ENCODE peak calls at places on chromosomes 3 and 15, in ten cellular contexts. One of them, this sample, is unnamed.

GRCh38 chr15:51718745-51719144 is 18.7 kb downstream of the LYSMD2 start:
- DNase-seq in breast epithelium: no peak
- DNase-seq in heart left ventricle: no peak
- DNase-seq in cardiac muscle cell: no peak
- DNase-seq in tibial artery: no peak
- DNase-seq in GM12878: no peak
- DNase-seq in heart right ventricle: no peak
- DNase-seq in AG10803: no peak
- DNase-seq in psoas muscle: no peak
- DNase-seq in mucosa of descending colon: no peak
- DNase-seq in this sample: no peak

GRCh38 chr3:95028688-95029087 is 965.8 kb downstream of the NSUN3 start:
- DNase-seq in breast epithelium: no peak
- DNase-seq in tibial artery: no peak
- DNase-seq in heart left ventricle: no peak
- DNase-seq in GM12878: no peak
- DNase-seq in AG10803: no peak
- DNase-seq in mucosa of descending colon: no peak
- DNase-seq in psoas muscle: no peak
- DNase-seq in cardiac muscle cell: no peak
- DNase-seq in heart right ventricle: no peak
- DNase-seq in this sample: no peak

GRCh38 chr15:42591238-42591936 is 16.0 kb downstream of the STARD9 start:
- DNase-seq in AG10803: peak; percentile 80
- DNase-seq in heart right ventricle: no peak
- DNase-seq in heart left ventricle: no peak
- DNase-seq in psoas muscle: no peak
- DNase-seq in mucosa of descending colon: no peak
- DNase-seq in breast epithelium: no peak
- DNase-seq in tibial artery: no peak
- DNase-seq in GM12878: no peak
- DNase-seq in cardiac muscle cell: no peak
- DNase-seq in this sample: no peak

GRCh38 chr3:159234306-159234705 is 432.5 kb downstream of the MFSD1 start:
- DNase-seq in tibial artery: no peak
- DNase-seq in AG10803: peak; percentile 48
- DNase-seq in mucosa of descending colon: no peak
- DNase-seq in cardiac muscle cell: no peak
- DNase-seq in GM12878: no peak
- DNase-seq in heart left ventricle: no peak
- DNase-seq in breast epithelium: no peak
- DNase-seq in heart right ventricle: no peak
- DNase-seq in psoas muscle: no peak
- DNase-seq in this sample: no peak

GRCh38 chr3:46280105-46280797 is 38.0 kb downstream of the CCR3 start:
- DNase-seq in heart left ventricle: no peak
- DNase-seq in mucosa of descending colon: no peak
- DNase-seq in GM12878: no peak
- DNase-seq in AG10803: peak; percentile 16
- DNase-seq in tibial artery: no peak
- DNase-seq in heart right ventricle: no peak
- DNase-seq in cardiac muscle cell: no peak
- DNase-seq in psoas muscle: no peak
- DNase-seq in breast epithelium: no peak
- DNase-seq in this sample: no peak

GRCh38 chr3:61662861-61663260 is 101.5 kb downstream of the PTPRG start:
- DNase-seq in mucosa of descending colon: no peak
- DNase-seq in heart left ventricle: no peak
- DNase-seq in tibial artery: no peak
- DNase-seq in GM12878: no peak
- DNase-seq in psoas muscle: no peak
- DNase-seq in heart right ventricle: no peak
- DNase-seq in AG10803: no peak
- DNase-seq in breast epithelium: no peak
- DNase-seq in cardiac muscle cell: no peak
- DNase-seq in this sample: no peak

GRCh38 chr3:76566904-76567303 is 473.0 kb upstream of the ROBO2 start:
- DNase-seq in mucosa of descending colon: no peak
- DNase-seq in cardiac muscle cell: no peak
- DNase-seq in AG10803: no peak
- DNase-seq in breast epithelium: no peak
- DNase-seq in heart right ventricle: no peak
- DNase-seq in psoas muscle: no peak
- DNase-seq in GM12878: no peak
- DNase-seq in tibial artery: no peak
- DNase-seq in heart left ventricle: no peak
- DNase-seq in this sample: no peak

GRCh38 chr3:150830094-150830681 is 67.2 kb upstream of the SIAH2 start:
- DNase-seq in heart right ventricle: no peak
- DNase-seq in heart left ventricle: no peak
- DNase-seq in breast epithelium: no peak
- DNase-seq in GM12878: no peak
- DNase-seq in mucosa of descending colon: no peak
- DNase-seq in AG10803: no peak
- DNase-seq in psoas muscle: no peak
- DNase-seq in cardiac muscle cell: peak; percentile 39
- DNase-seq in tibial artery: no peak
- DNase-seq in this sample: no peak

GRCh38 chr3:192919895-192920294 is 2.2 kb upstream of the MB21D2 start:
- DNase-seq in cardiac muscle cell: no peak
- DNase-seq in breast epithelium: no peak
- DNase-seq in psoas muscle: no peak
- DNase-seq in GM12878: no peak
- DNase-seq in heart left ventricle: no peak
- DNase-seq in tibial artery: no peak
- DNase-seq in mucosa of descending colon: no peak
- DNase-seq in AG10803: no peak
- DNase-seq in heart right ventricle: no peak
- DNase-seq in this sample: no peak

GRCh38 chr3:171260899-171261298 is 199.3 kb downstream of the TNIK start:
- DNase-seq in GM12878: no peak
- DNase-seq in psoas muscle: no peak
- DNase-seq in AG10803: no peak
- DNase-seq in heart left ventricle: no peak
- DNase-seq in breast epithelium: no peak
- DNase-seq in mucosa of descending colon: no peak
- DNase-seq in tibial artery: no peak
- DNase-seq in heart right ventricle: no peak
- DNase-seq in cardiac muscle cell: no peak
- DNase-seq in this sample: no peak

GRCh38 chr15:80554526-80554925 is 140.6 kb upstream of the ABHD17C start:
- DNase-seq in mucosa of descending colon: no peak
- DNase-seq in cardiac muscle cell: no peak
- DNase-seq in GM12878: no peak
- DNase-seq in AG10803: peak; percentile 44
- DNase-seq in breast epithelium: no peak
- DNase-seq in heart right ventricle: no peak
- DNase-seq in psoas muscle: no peak
- DNase-seq in tibial artery: no peak
- DNase-seq in heart left ventricle: no peak
- DNase-seq in this sample: no peak

GRCh38 chr3:144763878-144764454 is 792.3 kb downstream of the DIPK2A start:
- DNase-seq in AG10803: no peak
- DNase-seq in heart right ventricle: no peak
- DNase-seq in psoas muscle: no peak
- DNase-seq in breast epithelium: no peak
- DNase-seq in mucosa of descending colon: no peak
- DNase-seq in GM12878: peak; percentile 21
- DNase-seq in tibial artery: no peak
- DNase-seq in cardiac muscle cell: no peak
- DNase-seq in heart left ventricle: no peak
- DNase-seq in this sample: no peak

DNA sequence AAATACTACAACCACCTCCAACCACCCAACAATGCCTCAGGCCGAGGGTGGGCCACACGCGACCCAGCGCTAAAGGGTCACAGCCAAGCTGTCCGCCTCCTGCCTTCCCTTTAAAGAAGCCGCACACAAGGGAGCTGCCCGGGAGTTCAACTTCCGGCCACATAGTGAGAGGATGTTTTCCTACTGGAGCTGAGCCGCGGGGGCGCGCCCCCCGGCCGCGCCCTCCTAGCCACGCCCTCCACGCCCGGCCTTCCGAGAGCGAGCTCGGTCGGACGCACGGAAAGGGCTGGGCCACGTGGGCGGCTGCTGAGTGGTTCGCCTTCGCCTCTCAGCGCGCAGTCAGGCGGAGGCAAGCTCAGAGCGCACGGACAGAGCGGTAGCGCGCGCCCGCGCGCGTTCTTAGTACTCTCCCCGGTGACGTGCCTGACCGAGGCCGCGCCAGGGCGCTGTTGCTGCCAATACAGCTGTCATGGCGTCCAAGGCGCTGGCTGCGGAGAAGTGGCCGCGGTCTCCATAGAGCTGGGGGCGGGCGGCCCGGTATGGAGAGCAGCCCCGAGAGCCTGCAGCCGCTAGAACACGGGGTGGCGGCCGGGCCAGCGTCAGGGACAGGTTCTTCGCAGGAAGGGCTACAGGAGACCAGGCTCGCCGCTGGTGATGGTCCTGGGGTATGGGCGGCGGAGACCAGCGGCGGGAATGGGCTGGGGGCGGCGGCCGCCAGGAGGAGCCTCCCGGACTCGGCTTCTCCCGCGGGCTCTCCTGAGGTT is at the start of gene MINDY2:
- DNase-seq in psoas muscle: peak; percentile 98
- DNase-seq in heart left ventricle: peak; percentile 98
- DNase-seq in AG10803: peak; percentile 99
- DNase-seq in cardiac muscle cell: peak; percentile 100
- DNase-seq in GM12878: peak; percentile 94
- DNase-seq in heart right ventricle: peak; percentile 97
- DNase-seq in tibial artery: peak; percentile 99
- DNase-seq in breast epithelium: peak; percentile 97
- DNase-seq in mucosa of descending colon: peak; percentile 99
- DNase-seq in this sample: peak; percentile 99
- H3K4me3 ChIP-seq in psoas muscle: peak within 1 kb of the TSS; percentile 97
- H3K4me3 ChIP-seq in heart left ventricle: peak within 1 kb of the TSS; percentile 93
- H3K4me3 ChIP-seq in AG10803: peak within 1 kb of the TSS; percentile 96
- H3K4me3 ChIP-seq in cardiac muscle cell: peak within 1 kb of the TSS; percentile 80
- H3K4me3 ChIP-seq in GM12878: peak within 1 kb of the TSS; percentile 91
- H3K4me3 ChIP-seq in heart right ventricle: peak within 1 kb of the TSS; percentile 100
- H3K4me3 ChIP-seq in tibial artery: peak within 1 kb of the TSS; percentile 81
- H3K4me3 ChIP-seq in breast epithelium: peak within 1 kb of the TSS; percentile 93
- H3K4me3 ChIP-seq in mucosa of descending colon: peak within 1 kb of the TSS; percentile 94
- H3K4me3 ChIP-seq in this sample: peak within 1 kb of the TSS; percentile 93

DNA sequence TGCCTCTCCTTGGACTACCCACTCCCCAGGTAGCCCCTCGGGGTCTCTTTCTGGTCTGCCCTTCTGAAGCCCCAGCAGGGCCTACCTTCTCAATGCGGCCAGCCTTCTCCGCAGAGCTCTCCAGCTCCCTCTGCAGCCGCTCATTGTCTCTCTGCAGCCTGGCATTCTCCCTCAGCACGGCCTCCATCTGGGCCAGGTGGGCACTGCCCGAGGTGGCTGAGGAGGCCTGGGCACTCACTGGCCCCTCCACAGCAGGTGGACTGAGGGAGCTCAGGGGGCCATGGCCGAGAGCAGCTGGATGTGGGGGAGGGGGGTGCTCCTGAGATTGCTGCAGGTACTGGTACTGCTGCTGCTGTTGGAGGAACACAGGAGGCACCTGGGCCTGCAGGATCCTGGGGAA is 6.8 kb downstream of the AMOTL2 start:
- DNase-seq in tibial artery: peak; percentile 67
- DNase-seq in breast epithelium: peak; percentile 46
- DNase-seq in psoas muscle: no peak
- DNase-seq in AG10803: peak; percentile 36
- DNase-seq in heart right ventricle: no peak
- DNase-seq in GM12878: no peak
- DNase-seq in mucosa of descending colon: peak; percentile 33
- DNase-seq in cardiac muscle cell: no peak
- DNase-seq in heart left ventricle: no peak
- DNase-seq in this sample: no peak
- TF ChIP-seq CTCF in tibial artery: no peak
- TF ChIP-seq CTCF in breast epithelium: no peak
- TF ChIP-seq CTCF in psoas muscle: no peak
- TF ChIP-seq CTCF in AG10803: peak; percentile 23
- TF ChIP-seq CTCF in heart right ventricle: no peak
- TF ChIP-seq CTCF in GM12878: no peak
- TF ChIP-seq CTCF in mucosa of descending colon: no peak
- TF ChIP-seq CTCF in cardiac muscle cell: no peak
- TF ChIP-seq CTCF in heart left ventricle: no peak
- TF ChIP-seq CTCF in this sample: no peak

DNA sequence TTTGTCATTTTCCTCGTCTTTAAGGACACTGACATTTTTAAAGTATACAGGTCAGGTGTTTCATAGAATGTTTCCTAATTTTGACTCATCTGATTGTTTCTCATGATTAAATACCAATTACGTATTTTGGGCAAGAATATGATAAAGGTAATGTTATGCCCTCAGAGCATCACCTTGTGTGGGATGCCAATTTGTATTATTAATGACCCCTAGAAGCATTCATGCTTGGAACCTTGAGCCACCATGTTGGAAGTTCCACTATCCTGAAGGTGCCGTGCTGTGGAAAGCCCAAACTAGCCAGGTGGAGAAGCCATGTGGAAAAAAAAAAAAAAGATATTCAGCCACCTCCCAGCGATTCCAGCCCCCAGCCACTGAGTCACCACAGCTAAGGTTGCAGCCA is 19.1 kb upstream of the B4GALT4 start:
- DNase-seq in GM12878: no peak
- DNase-seq in psoas muscle: no peak
- DNase-seq in heart left ventricle: no peak
- DNase-seq in tibial artery: no peak
- DNase-seq in cardiac muscle cell: no peak
- DNase-seq in heart right ventricle: no peak
- DNase-seq in breast epithelium: no peak
- DNase-seq in mucosa of descending colon: no peak
- DNase-seq in AG10803: no peak
- DNase-seq in this sample: no peak
- H3K4me3 ChIP-seq in GM12878: no peak overlapping the region
- H3K4me3 ChIP-seq in psoas muscle: no peak overlapping the region
- H3K4me3 ChIP-seq in heart left ventricle: no peak overlapping the region
- H3K4me3 ChIP-seq in tibial artery: no peak overlapping the region
- H3K4me3 ChIP-seq in cardiac muscle cell: no peak overlapping the region
- H3K4me3 ChIP-seq in heart right ventricle: no peak overlapping the region
- H3K4me3 ChIP-seq in breast epithelium: no peak overlapping the region
- H3K4me3 ChIP-seq in mucosa of descending colon: no peak overlapping the region
- H3K4me3 ChIP-seq in AG10803: no peak overlapping the region
- H3K4me3 ChIP-seq in this sample: no peak overlapping the region

DNA sequence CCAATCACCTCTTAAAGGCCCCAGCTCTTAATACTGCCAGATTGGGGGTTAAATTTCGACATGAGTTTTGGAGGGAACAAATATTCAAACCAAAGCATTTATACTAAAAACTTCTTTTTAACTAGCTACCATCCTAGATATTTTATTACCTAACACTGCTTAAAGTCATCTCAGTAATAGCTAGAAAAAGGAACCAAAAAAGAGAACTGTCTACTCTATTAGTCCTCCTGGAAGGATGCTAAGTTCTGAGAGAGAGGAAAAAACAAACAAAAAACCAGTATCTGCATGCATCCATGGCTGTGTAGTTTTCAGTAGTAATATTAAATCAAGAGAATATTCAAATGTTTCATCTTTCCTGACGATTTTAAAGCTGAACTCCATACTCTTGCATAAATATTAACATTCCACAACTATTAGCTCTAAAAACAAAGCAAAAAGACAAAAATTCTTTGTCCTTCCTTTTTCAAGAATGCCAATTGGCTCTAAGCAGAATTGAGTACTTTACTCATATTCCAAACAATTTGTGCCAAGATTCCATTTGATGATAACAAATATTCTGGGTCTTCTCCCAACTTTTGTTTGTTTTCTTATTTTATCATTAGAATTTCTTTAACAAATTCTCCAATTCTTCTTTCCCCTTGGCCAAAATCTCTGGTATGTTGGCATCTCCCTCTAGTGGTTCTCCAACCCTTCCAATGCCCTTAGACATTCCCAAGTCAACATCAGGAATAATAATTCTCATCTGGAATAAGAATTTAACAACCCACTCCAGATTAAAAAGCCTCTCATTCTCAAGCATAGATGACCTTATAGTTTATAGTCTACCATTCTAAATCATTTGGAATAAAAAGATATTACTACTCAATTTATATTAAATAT is 5.5 kb downstream of the CPOX start:
- DNase-seq in heart left ventricle: no peak
- DNase-seq in mucosa of descending colon: no peak
- DNase-seq in breast epithelium: no peak
- DNase-seq in cardiac muscle cell: no peak
- DNase-seq in AG10803: peak; percentile 42
- DNase-seq in tibial artery: no peak
- DNase-seq in GM12878: no peak
- DNase-seq in heart right ventricle: no peak
- DNase-seq in psoas muscle: no peak
- DNase-seq in this sample: no peak
- TF ChIP-seq CTCF in heart left ventricle: no peak
- TF ChIP-seq CTCF in mucosa of descending colon: no peak
- TF ChIP-seq CTCF in breast epithelium: no peak
- TF ChIP-seq CTCF in cardiac muscle cell: peak; percentile 39
- TF ChIP-seq CTCF in AG10803: peak; percentile 55
- TF ChIP-seq CTCF in tibial artery: no peak
- TF ChIP-seq CTCF in GM12878: peak; percentile 18
- TF ChIP-seq CTCF in heart right ventricle: peak; percentile 8
- TF ChIP-seq CTCF in psoas muscle: no peak
- TF ChIP-seq CTCF in this sample: no peak